ENCODE peak calls at places on chromosomes 11 and 22, in four cellular contexts. T is mesendoderm, V is GM23338, N is H9. A is an unnamed sample.

GRCh38 chr22:17705565-17706450 is 67.3 kb downstream of the BCL2L13 start:
- DNase-seq in T (no peak), V (no peak), N (no peak), A (no peak)

GRCh38 chr22:44544523-44545433 is 46.7 kb upstream of the RTL6 start:
- DNase-seq in T (no peak), V (no peak), N (no peak), A (no peak)

GRCh38 chr11:10941429-10941828 is 83.6 kb upstream of the ZBED5 start:
- DNase-seq in T (no peak), V (no peak), N (no peak), A (no peak)

GRCh38 chr11:14751975-14752407 is 108.4 kb downstream of the PDE3B start:
- DNase-seq in T (no peak), V (no peak), N (no peak), A (no peak)

GRCh38 chr11:114395776-114396175 is 4.5 kb downstream of the C11orf71 start:
- DNase-seq in T (peak; percentile 85), V (peak; percentile 67), N (peak; percentile 67), A (no peak)

GRCh38 chr11:86798988-86799387 is 1.4 kb upstream of the PRSS23 start:
- DNase-seq in T (peak; percentile 54), V (no peak), N (no peak), A (no peak)

GRCh38 chr11:74905326-74905725 is 43.6 kb downstream of the XRRA1 start:
- DNase-seq in T (no peak), V (no peak), N (no peak), A (no peak)

GRCh38 chr11:27839226-27839913 is 139.1 kb upstream of the BDNF start:
- DNase-seq in T (peak; percentile 71), V (peak; percentile 52), N (no peak), A (no peak)

GRCh38 chr11:112174789-112175595 is at the start of gene BCO2:
- DNase-seq in T (peak; percentile 70), V (peak; percentile 74), N (peak; percentile 67), A (peak; percentile 88)

GRCh38 chr11:59556115-59556882 is 45.0 kb downstream of the OR4D9 start:
- DNase-seq in T (peak; percentile 94), V (peak; percentile 87), N (peak; percentile 78), A (no peak)

GRCh38 chr11:12857572-12857971 is 151.5 kb upstream of the RASSF10 start:
- DNase-seq in T (peak; percentile 68), V (no peak), N (no peak), A (no peak)

GRCh38 chr11:63586451-63587166 is 23.4 kb upstream of the PLAAT2 start:
- DNase-seq in T (no peak), V (no peak), N (no peak), A (no peak)

GRCh38 chr11:820655-821512 is 2.2 kb downstream of the PNPLA2 start:
- DNase-seq in T (no peak), V (no peak), N (no peak), A (peak; percentile 84)

GRCh38 chr22:38872831-38873248 is 824 bp upstream of the CBX6 start:
- DNase-seq in T (peak; percentile 51), V (peak; percentile 75), N (peak; percentile 69), A (peak; percentile 90)

GRCh38 chr22:29167032-29167911 is 38.4 kb upstream of the EMID1 start:
- DNase-seq in T (no peak), V (no peak), N (no peak), A (no peak)

GRCh38 chr11:72574046-72574445 is 100.2 kb downstream of the PDE2A start:
- DNase-seq in T (no peak), V (no peak), N (no peak), A (no peak)

GRCh38 chr11:125952973-125953372 is 7.1 kb downstream of the VSIG10L2 start:
- DNase-seq in T (no peak), V (no peak), N (no peak), A (peak; percentile 81)

GRCh38 chr22:28005513-28005912 is 86.5 kb upstream of the PITPNB start:
- DNase-seq in T (no peak), V (no peak), N (no peak), A (peak; percentile 74)

GRCh38 chr11:56885182-56885581 is 103.5 kb upstream of the OR5AK2 start:
- DNase-seq in T (peak; percentile 16), V (peak; percentile 2), N (no peak), A (no peak)

GRCh38 chr11:46120711-46121327 is 435 bp downstream of the PHF21A start:
- DNase-seq in T (peak; percentile 98), V (peak; percentile 91), N (peak; percentile 83), A (peak; percentile 69)

GRCh38 chr22:32836286-32836859 is 34.9 kb downstream of the TIMP3 start:
- DNase-seq in T (peak; percentile 36), V (peak; percentile 68), N (no peak), A (no peak)

GRCh38 chr11:61733120-61733978 is 19.1 kb upstream of the MYRF start:
- DNase-seq in T (peak; percentile 78), V (peak; percentile 88), N (peak; percentile 81), A (peak; percentile 97)

GRCh38 chr22:19974233-19974861 is 32.7 kb upstream of the TXNRD2 start:
- DNase-seq in T (peak; percentile 99), V (peak; percentile 97), N (peak; percentile 99), A (peak; percentile 58)

GRCh38 chr11:119262668-119263351 is 54.1 kb downstream of the MCAM start:
- DNase-seq in T (no peak), V (no peak), N (no peak), A (no peak)

GRCh38 chr11:8788616-8789015 is 106.0 kb downstream of the RPL27A start:
- DNase-seq in T (no peak), V (no peak), N (no peak), A (no peak)

GRCh38 chr22:48348855-48349254 is 1478.8 kb downstream of the BRD1 start:
- DNase-seq in T (no peak), V (no peak), N (no peak), A (no peak)

GRCh38 chr22:20225693-20225966 is 42.5 kb downstream of the RTN4R start:
- DNase-seq in T (no peak), V (no peak), N (no peak), A (no peak)

GRCh38 chr11:95877288-95877687 is 46.6 kb downstream of the MTMR2 start:
- DNase-seq in T (no peak), V (no peak), N (no peak), A (no peak)

GRCh38 chr11:130168105-130168504 is 8.5 kb downstream of the ST14 start:
- DNase-seq in T (no peak), V (no peak), N (no peak), A (no peak)

GRCh38 chr11:72736452-72737069 is 15.6 kb downstream of the ARAP1 start:
- DNase-seq in T (peak; percentile 76), V (no peak), N (no peak), A (no peak)

GRCh38 chr22:37633082-37633692 is 6.3 kb upstream of the SH3BP1 start:
- DNase-seq in T (no peak), V (no peak), N (no peak), A (no peak)

DNA sequence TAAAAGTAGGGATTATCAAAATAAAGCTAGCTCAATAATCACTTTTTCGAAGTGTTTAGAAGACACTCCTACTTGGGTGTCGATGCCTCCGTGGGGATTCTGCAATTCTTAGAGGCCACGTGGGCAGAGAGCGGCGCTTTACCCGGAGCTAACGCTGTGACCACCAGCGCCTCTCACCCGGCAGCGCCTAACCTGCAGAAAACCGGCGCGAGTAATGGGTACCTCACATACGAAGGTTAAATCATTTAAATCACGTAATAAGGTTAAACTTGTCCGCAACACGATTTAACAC is 547 bp downstream of the TAF1D start:
- DNase-seq in T (peak; percentile 70), V (peak; percentile 63), N (no peak), A (peak; percentile 67)
- H3K4me1 ChIP-seq in T (no peaks in the 10 kb centered on the region), V (peaks cover 22% of the 10 kb centered on the region), N (no peaks in the 10 kb centered on the region), A (peaks cover 9% of the 10 kb centered on the region)

DNA sequence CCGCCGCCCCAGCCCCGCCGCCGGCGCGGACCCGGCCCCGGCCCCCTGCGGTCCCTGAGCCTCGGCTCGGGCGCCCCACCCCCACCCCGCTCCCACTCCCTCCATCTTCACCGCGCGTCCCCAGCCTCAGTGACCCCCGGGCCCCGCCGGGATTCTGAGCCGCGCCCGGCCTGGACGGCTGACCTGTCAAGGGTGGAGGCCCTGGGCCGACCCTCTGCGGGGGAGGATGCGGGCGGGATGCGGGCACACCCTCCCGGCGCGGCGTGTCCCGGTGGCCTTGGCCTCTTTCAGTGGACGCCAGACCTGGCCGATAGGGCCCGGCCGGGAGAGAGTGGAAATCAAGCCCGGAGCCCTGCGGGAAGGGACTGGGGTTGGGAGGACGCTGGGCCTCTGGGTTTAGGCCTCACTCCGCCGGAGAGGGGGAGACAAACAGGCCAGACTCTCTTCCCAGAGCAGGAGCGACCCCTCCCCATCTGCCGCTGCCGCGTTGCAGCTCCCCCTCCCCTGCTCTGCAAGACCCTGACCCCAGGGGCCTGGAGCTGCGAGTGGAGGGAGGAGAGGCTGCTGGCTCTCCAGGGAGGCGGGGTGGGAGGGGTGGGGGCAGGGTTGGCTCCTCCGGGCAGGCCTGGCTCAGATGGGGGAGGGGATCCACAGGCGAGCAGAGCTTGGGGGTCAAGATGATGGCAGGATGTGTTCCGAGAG is 525 bp downstream of the MAPK8IP2 start:
- DNase-seq in T (no peak), V (no peak), N (no peak), A (peak; percentile 52)
- H3K27me3 ChIP-seq in T (peaks cover 5% of the 10 kb centered on the region), V (peaks cover 91% of the 10 kb centered on the region), N (peaks cover 4% of the 10 kb centered on the region), A (no peaks in the 10 kb centered on the region)

GRCh38 chr11:44963948-44964347 is 13.3 kb upstream of the TP53I11 start:
- DNase-seq in T (no peak), V (no peak), N (no peak), A (no peak)

GRCh38 chr11:44962464-44962863 is 11.8 kb upstream of the TP53I11 start:
- DNase-seq in T (no peak), V (no peak), N (no peak), A (no peak)

GRCh38 chr11:44961894-44962293 is 11.2 kb upstream of the TP53I11 start:
- DNase-seq in T (no peak), V (no peak), N (no peak), A (no peak)

GRCh38 chr11:44964526-44965209 is 14.0 kb upstream of the TP53I11 start:
- DNase-seq in T (no peak), V (peak; percentile 67), N (no peak), A (no peak)

DNA sequence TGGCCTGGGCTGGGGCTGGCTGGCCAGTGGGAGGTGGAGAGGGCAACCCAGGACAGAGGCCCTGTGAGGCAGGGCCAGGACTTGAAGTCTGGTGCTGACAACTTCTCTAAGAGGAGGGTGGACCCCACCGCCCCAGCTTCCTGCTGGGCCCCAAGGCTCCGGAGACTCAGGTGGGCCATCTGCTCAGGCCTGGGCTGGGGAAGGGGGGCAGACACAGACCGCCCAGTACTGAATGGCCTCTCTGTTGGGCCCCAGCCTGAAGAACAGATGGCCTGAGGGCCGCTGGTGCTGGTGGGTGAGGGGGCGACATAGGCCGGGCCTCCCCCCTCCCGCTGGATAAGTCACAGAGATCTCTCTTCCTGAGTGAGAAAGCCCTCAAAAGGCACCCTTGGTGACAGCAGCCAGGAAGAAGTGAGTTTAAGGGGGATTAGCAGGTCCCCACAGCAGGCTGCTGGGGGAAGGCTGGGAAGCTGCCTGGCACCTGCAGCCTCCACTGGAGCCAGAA is 12.4 kb upstream of the TP53I11 start:
- DNase-seq in T (no peak), V (no peak), N (no peak), A (no peak)
- H3K4me1 ChIP-seq in T (peaks cover 5% of the 10 kb centered on the region), V (peaks cover 56% of the 10 kb centered on the region), N (peaks cover 13% of the 10 kb centered on the region), A (no peaks in the 10 kb centered on the region)

GRCh38 chr11:70713436-70713835 is 315.1 kb downstream of the CTTN start:
- DNase-seq in T (no peak), V (no peak), N (no peak), A (no peak)

GRCh38 chr11:70711911-70712185 is 313.5 kb downstream of the CTTN start:
- DNase-seq in T (no peak), V (no peak), N (peak; percentile 21), A (no peak)

GRCh38 chr11:70713988-70714665 is 315.8 kb downstream of the CTTN start:
- DNase-seq in T (peak; percentile 97), V (peak; percentile 78), N (peak; percentile 87), A (no peak)

GRCh38 chr11:70711095-70711910 is 313.0 kb downstream of the CTTN start:
- DNase-seq in T (no peak), V (no peak), N (peak; percentile 28), A (no peak)

GRCh38 chr11:70712471-70712870 is 314.1 kb downstream of the CTTN start:
- DNase-seq in T (peak; percentile 25), V (peak; percentile 58), N (peak; percentile 50), A (peak; percentile 62)
- H3K27me3 ChIP-seq in T (no peaks in the 10 kb centered on the region), V (no peaks in the 10 kb centered on the region), N (no peaks in the 10 kb centered on the region), A (no peaks in the 10 kb centered on the region)